ENCODE peak calls at places on chromosomes 12 and 14, in nine cellular contexts. N is neural crest cell; G is CD8-positive, alpha-beta T cell; W is stomach; F is prostate gland; H is omental fat pad; D is progenitor cell of endocrine pancreas; L is mesothelial cell of epicardium; V is fibroblast of mammary gland. K is an unnamed sample.

GRCh38 chr14:106844608-106845285 is 1318.4 kb downstream of the TMEM121 start:
- DNase-seq in N (no peak), G (peak), W (peak), F (peak), H (no peak), D (no peak), L (no peak), V (peak), K (peak)

GRCh38 chr14:60251877-60252276 is 2.9 kb downstream of the PPM1A start:
- DNase-seq in N (no peak), G (no peak), W (no peak), F (no peak), H (no peak), D (no peak), L (no peak), V (no peak), K (no peak)

GRCh38 chr14:55332654-55333570 is 61.7 kb downstream of the FBXO34 start:
- DNase-seq in N (no peak), G (no peak), W (no peak), F (no peak), H (no peak), D (no peak), L (no peak), V (no peak), K (no peak)

GRCh38 chr14:100790785-100791667 is 34.9 kb upstream of the MEG3 start:
- DNase-seq in N (no peak), G (no peak), W (no peak), F (no peak), H (no peak), D (no peak), L (no peak), V (peak), K (no peak)

GRCh38 chr12:94560416-94561221 is 89.7 kb downstream of the TMCC3 start:
- DNase-seq in N (no peak), G (no peak), W (no peak), F (peak), H (no peak), D (no peak), L (no peak), V (peak), K (peak)

GRCh38 chr12:49138587-49138986 is 7.4 kb upstream of the TUBA1B start:
- DNase-seq in N (no peak), G (no peak), W (no peak), F (no peak), H (no peak), D (no peak), L (no peak), V (no peak), K (no peak)

GRCh38 chr14:24411468-24412454 is 13.0 kb downstream of the NYNRIN start:
- DNase-seq in N (no peak), G (no peak), W (peak), F (no peak), H (no peak), D (no peak), L (no peak), V (peak), K (peak)

GRCh38 chr12:5964913-5965900 is 20.1 kb upstream of the ANO2 start:
- DNase-seq in N (no peak), G (no peak), W (no peak), F (no peak), H (no peak), D (no peak), L (no peak), V (no peak), K (no peak)

GRCh38 chr12:88310069-88310468 is 168.0 kb downstream of the TMTC3 start:
- DNase-seq in N (no peak), G (no peak), W (no peak), F (no peak), H (no peak), D (no peak), L (no peak), V (peak), K (no peak)

GRCh38 chr14:39376671-39377403 is 55.4 kb downstream of the FBXO33 start:
- DNase-seq in N (no peak), G (no peak), W (no peak), F (no peak), H (no peak), D (no peak), L (no peak), V (peak), K (no peak)

GRCh38 chr14:21300892-21301291 is 21.0 kb downstream of the RPGRIP1 start:
- DNase-seq in N (peak), G (peak), W (peak), F (no peak), H (no peak), D (peak), L (peak), V (no peak), K (peak)

GRCh38 chr14:60640859-60641721 is 8.2 kb downstream of the SIX1 start:
- DNase-seq in N (no peak), G (no peak), W (no peak), F (no peak), H (no peak), D (no peak), L (no peak), V (no peak), K (no peak)

GRCh38 chr14:73721101-73721821 is 7.1 kb upstream of the PNMA1 start:
- DNase-seq in N (no peak), G (no peak), W (no peak), F (no peak), H (no peak), D (no peak), L (no peak), V (no peak), K (no peak)

GRCh38 chr12:31431721-31432120 is 105.8 kb upstream of the SINHCAF start:
- DNase-seq in N (no peak), G (no peak), W (no peak), F (no peak), H (no peak), D (no peak), L (no peak), V (peak), K (no peak)

GRCh38 chr12:14836336-14837210 is 6.8 kb downstream of the ART4 start:
- DNase-seq in N (no peak), G (no peak), W (no peak), F (no peak), H (no peak), D (no peak), L (no peak), V (peak), K (no peak)

GRCh38 chr14:55340482-55340881 is 69.3 kb downstream of the FBXO34 start:
- DNase-seq in N (no peak), G (no peak), W (no peak), F (no peak), H (no peak), D (no peak), L (no peak), V (no peak), K (no peak)

GRCh38 chr12:108386704-108387360 is 47.7 kb upstream of the CMKLR1 start:
- DNase-seq in N (no peak), G (no peak), W (no peak), F (no peak), H (no peak), D (no peak), L (no peak), V (peak), K (no peak)

GRCh38 chr12:15863984-15864383 is 18.2 kb upstream of the STRAP start:
- DNase-seq in N (no peak), G (no peak), W (no peak), F (no peak), H (no peak), D (no peak), L (no peak), V (no peak), K (no peak)

GRCh38 chr14:58587271-58587670 is 50.5 kb upstream of the DACT1 start:
- DNase-seq in N (no peak), G (no peak), W (no peak), F (no peak), H (no peak), D (no peak), L (no peak), V (peak), K (no peak)

GRCh38 chr12:64470507-64470906 is 18.6 kb downstream of the TBK1 start:
- DNase-seq in N (no peak), G (no peak), W (no peak), F (no peak), H (no peak), D (no peak), L (no peak), V (no peak), K (no peak)

GRCh38 chr14:88904864-88905263 is 80.4 kb downstream of the TTC8 start:
- DNase-seq in N (no peak), G (no peak), W (no peak), F (no peak), H (no peak), D (no peak), L (no peak), V (no peak), K (no peak)

GRCh38 chr14:100540141-100540925 is 46.9 kb downstream of the BEGAIN start:
- DNase-seq in N (peak), G (no peak), W (no peak), F (no peak), H (no peak), D (no peak), L (no peak), V (no peak), K (no peak)

GRCh38 chr12:65510584-65511050 is 232.1 kb downstream of the MSRB3 start:
- DNase-seq in N (peak), G (no peak), W (peak), F (no peak), H (no peak), D (peak), L (no peak), V (peak), K (no peak)

GRCh38 chr12:47832263-47832933 is 12.7 kb upstream of the HDAC7 start:
- DNase-seq in N (no peak), G (no peak), W (no peak), F (no peak), H (no peak), D (no peak), L (no peak), V (no peak), K (peak)

GRCh38 chr14:76324133-76324532 is 51.8 kb upstream of the ESRRB start:
- DNase-seq in N (no peak), G (no peak), W (no peak), F (no peak), H (no peak), D (no peak), L (no peak), V (no peak), K (no peak)

GRCh38 chr12:74599932-74600331 is 62.3 kb downstream of the ATXN7L3B start:
- DNase-seq in N (no peak), G (no peak), W (no peak), F (no peak), H (no peak), D (no peak), L (no peak), V (no peak), K (no peak)

GRCh38 chr14:101808020-101808641 is 46.6 kb downstream of the PPP2R5C start:
- DNase-seq in N (peak), G (no peak), W (no peak), F (no peak), H (no peak), D (no peak), L (no peak), V (peak), K (no peak)
- TF ChIP-seq CTCF in N (no peak), G (no peak), W (no peak), F (no peak), H (no peak), D (peak), L (no peak), V (peak), K (no peak)

GRCh38 chr12:55039761-55040160 is 20.0 kb downstream of the NEUROD4 start:
- DNase-seq in N (no peak), G (no peak), W (no peak), F (no peak), H (no peak), D (no peak), L (no peak), V (no peak), K (no peak)
- TF ChIP-seq CTCF in N (no peak), G (no peak), W (no peak), F (no peak), H (no peak), D (no peak), L (no peak), V (no peak), K (no peak)

GRCh38 chr14:85218982-85219381 is 311.0 kb upstream of the FLRT2 start:
- DNase-seq in N (no peak), G (no peak), W (no peak), F (no peak), H (no peak), D (no peak), L (no peak), V (no peak), K (no peak)

GRCh38 chr14:85217412-85217811 is 312.5 kb upstream of the FLRT2 start:
- DNase-seq in N (no peak), G (no peak), W (no peak), F (no peak), H (no peak), D (no peak), L (no peak), V (peak), K (no peak)

GRCh38 chr14:85214471-85214870 is 315.5 kb upstream of the FLRT2 start:
- DNase-seq in N (no peak), G (no peak), W (no peak), F (no peak), H (no peak), D (no peak), L (no peak), V (peak), K (no peak)
- TF ChIP-seq CTCF in N (no peak), G (no peak), W (no peak), F (no peak), H (no peak), D (no peak), L (no peak), V (no peak), K (no peak)

DNA sequence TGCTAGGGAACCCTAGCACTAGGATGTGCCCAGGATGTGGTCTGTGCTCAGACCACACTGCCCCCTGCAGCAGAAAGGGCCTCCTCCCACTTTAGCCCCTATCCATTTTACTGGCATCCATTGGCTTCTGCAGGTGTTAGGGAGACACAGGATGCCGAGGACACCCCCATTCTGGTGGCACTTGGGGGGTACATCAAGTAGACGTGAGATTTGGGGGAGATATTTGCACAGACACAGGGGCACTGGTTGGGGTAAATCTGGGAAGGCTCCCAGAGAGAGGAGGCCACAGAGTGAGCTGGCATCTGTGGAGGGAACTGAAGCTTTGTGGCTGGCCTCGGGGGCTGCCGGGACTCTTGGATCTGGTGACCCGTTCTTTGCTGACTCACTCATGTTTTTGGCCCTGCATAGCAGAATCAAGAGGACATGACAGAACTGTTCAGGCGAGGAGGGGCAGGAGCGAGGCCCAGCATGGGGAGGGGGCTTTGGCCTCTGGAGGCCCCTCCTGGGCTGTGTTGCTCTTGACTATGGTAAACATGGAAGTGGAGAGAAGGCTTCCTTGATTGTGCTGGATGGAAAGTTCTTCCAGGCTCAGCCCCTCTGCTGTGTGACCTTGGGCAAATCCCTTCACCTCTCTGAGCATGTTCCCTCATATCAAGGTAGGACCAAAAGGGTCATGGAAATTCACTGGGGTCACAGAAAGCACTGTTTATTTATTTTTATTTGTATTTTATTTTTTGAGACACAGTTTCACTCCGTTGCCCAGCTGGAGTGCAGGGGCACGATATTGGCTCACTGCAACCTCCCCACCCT is 1.8 kb downstream of the PLBD2 start:
- DNase-seq in N (no peak), G (no peak), W (no peak), F (no peak), H (no peak), D (no peak), L (no peak), V (peak), K (no peak)
- TF ChIP-seq CTCF in N (peak), G (no peak), W (no peak), F (no peak), H (no peak), D (peak), L (no peak), V (peak), K (peak)

GRCh38 chr12:80196419-80196818 is 97.1 kb downstream of the OTOGL start:
- DNase-seq in N (no peak), G (no peak), W (no peak), F (no peak), H (no peak), D (no peak), L (no peak), V (no peak), K (no peak)

GRCh38 chr12:80193900-80194299 is 94.6 kb downstream of the OTOGL start:
- DNase-seq in N (no peak), G (no peak), W (no peak), F (no peak), H (no peak), D (no peak), L (no peak), V (peak), K (no peak)

GRCh38 chr12:80192087-80192486 is 92.8 kb downstream of the OTOGL start:
- DNase-seq in N (no peak), G (no peak), W (no peak), F (no peak), H (no peak), D (no peak), L (no peak), V (no peak), K (no peak)

GRCh38 chr12:80195737-80196136 is 96.4 kb downstream of the OTOGL start:
- DNase-seq in N (no peak), G (no peak), W (no peak), F (no peak), H (no peak), D (no peak), L (no peak), V (no peak), K (no peak)

GRCh38 chr12:80195143-80195726 is 95.9 kb downstream of the OTOGL start:
- DNase-seq in N (peak), G (no peak), W (no peak), F (no peak), H (no peak), D (peak), L (no peak), V (peak), K (peak)
- TF ChIP-seq CTCF in N (peak), G (no peak), W (peak), F (peak), H (no peak), D (peak), L (peak), V (peak), K (peak)

DNA sequence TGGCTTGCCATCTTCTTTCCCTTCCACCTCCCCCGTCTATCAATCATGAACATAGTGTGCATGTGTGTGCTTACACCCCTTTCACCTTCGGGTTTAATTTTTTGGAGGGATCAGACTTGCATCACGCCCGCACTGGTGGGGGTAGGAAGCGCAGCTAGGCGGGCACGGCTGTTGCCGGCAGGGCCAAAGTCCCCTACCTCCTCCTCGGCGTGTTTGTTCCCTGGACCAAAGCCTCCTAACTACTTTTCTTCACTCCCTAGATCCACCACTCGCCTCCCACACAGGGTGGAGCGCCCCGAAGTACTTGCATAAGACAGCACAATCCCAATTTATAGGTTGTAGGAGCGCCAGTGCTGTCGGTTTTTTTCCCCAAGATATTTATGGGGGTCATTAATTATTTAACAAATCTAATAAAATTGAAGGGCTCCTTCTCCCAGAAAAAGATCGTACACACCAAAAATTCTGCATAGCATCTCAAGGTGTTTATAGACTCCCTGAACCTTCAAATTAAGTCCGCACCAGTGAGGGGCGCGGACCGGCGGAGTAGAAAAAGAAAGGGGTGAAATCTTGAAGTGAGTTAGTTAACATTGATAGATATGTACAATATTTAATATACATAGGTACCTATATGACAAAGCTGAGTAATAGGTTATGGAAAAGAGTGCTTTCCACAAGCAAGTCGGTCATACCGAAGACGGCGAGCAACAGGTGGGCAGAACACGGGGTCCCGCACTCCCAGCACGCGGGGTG is 714 bp downstream of the PKP2 start:
- DNase-seq in N (no peak), G (no peak), W (peak), F (no peak), H (no peak), D (peak), L (no peak), V (no peak), K (no peak)
- TF ChIP-seq CTCF in N (peak), G (no peak), W (no peak), F (no peak), H (no peak), D (peak), L (no peak), V (no peak), K (no peak)

GRCh38 chr12:29591140-29592020 is 93.9 kb upstream of the OVCH1 start:
- DNase-seq in N (peak), G (no peak), W (no peak), F (no peak), H (no peak), D (no peak), L (no peak), V (peak), K (no peak)
- TF ChIP-seq CTCF in N (peak), G (no peak), W (no peak), F (no peak), H (no peak), D (peak), L (no peak), V (peak), K (no peak)

GRCh38 chr12:54680374-54680773 is 32.2 kb upstream of the DCD start:
- DNase-seq in N (no peak), G (no peak), W (peak), F (no peak), H (no peak), D (no peak), L (no peak), V (peak), K (peak)

GRCh38 chr12:54682674-54683073 is 34.5 kb upstream of the DCD start:
- DNase-seq in N (no peak), G (no peak), W (no peak), F (no peak), H (no peak), D (no peak), L (no peak), V (no peak), K (no peak)

GRCh38 chr12:54684636-54685630 is 36.8 kb upstream of the DCD start:
- DNase-seq in N (no peak), G (no peak), W (peak), F (peak), H (no peak), D (no peak), L (no peak), V (no peak), K (no peak)

GRCh38 chr12:54688309-54689033 is 40.3 kb upstream of the DCD start:
- DNase-seq in N (no peak), G (no peak), W (peak), F (no peak), H (no peak), D (no peak), L (no peak), V (no peak), K (no peak)

GRCh38 chr12:54683388-54683787 is 35.2 kb upstream of the DCD start:
- DNase-seq in N (no peak), G (no peak), W (no peak), F (no peak), H (no peak), D (no peak), L (no peak), V (no peak), K (no peak)
- TF ChIP-seq CTCF in N (no peak), G (no peak), W (no peak), F (no peak), H (no peak), D (no peak), L (no peak), V (no peak), K (no peak)

GRCh38 chr14:30191639-30192279 is 264.1 kb upstream of the PRKD1 start:
- DNase-seq in N (no peak), G (no peak), W (no peak), F (no peak), H (no peak), D (no peak), L (no peak), V (peak), K (no peak)

GRCh38 chr14:30180219-30180618 is 252.6 kb upstream of the PRKD1 start:
- DNase-seq in N (no peak), G (no peak), W (no peak), F (no peak), H (no peak), D (no peak), L (no peak), V (peak), K (no peak)

GRCh38 chr14:30185832-30186231 is 258.2 kb upstream of the PRKD1 start:
- DNase-seq in N (no peak), G (no peak), W (no peak), F (no peak), H (no peak), D (no peak), L (no peak), V (no peak), K (no peak)
- TF ChIP-seq CTCF in N (peak), G (no peak), W (no peak), F (no peak), H (no peak), D (peak), L (peak), V (peak), K (no peak)